ENCODE peak calls at places on chromosomes 12 and 14, in ten cellular contexts. G is Ammon's horn; C is uterus; F is CD8-positive, alpha-beta T cell; W is GM12878; Z is stimulated activated naive CD8-positive, alpha-beta T cell treated with anti-CD3 and anti-CD28 coated beads, Interleukin-15, Interleukin-2, amounts not matched to agents 100 U/mL and 50 U/mL, for 24 hours; Y is GM10248; E is hippocampal formation; V is astrocyte of the spinal cord; R is cardiac fibroblast. U is an unnamed sample.

GRCh38 chr12:41368006-41368405 is 179.9 kb downstream of the PDZRN4 start:
- DNase-seq in G (no peak), C (no peak), F (no peak), W (no peak), Z (no peak), Y (no peak), E (no peak), V (no peak), R (no peak), U (peak)

GRCh38 chr12:4567073-4567881 is 5.3 kb downstream of the DYRK4 start:
- DNase-seq in G (peak), C (no peak), F (no peak), W (peak), Z (no peak), Y (peak), E (no peak), V (no peak), R (no peak), U (no peak)

GRCh38 chr12:1692895-1693294 is 2.0 kb downstream of the ADIPOR2 start:
- DNase-seq in G (no peak), C (no peak), F (no peak), W (no peak), Z (no peak), Y (no peak), E (no peak), V (no peak), R (no peak), U (no peak)

GRCh38 chr12:93785262-93786010 is 108.3 kb downstream of the CRADD start:
- DNase-seq in G (no peak), C (peak), F (peak), W (no peak), Z (peak), Y (no peak), E (no peak), V (peak), R (peak), U (peak)

GRCh38 chr12:67714648-67715047 is 66.1 kb downstream of the DYRK2 start:
- DNase-seq in G (no peak), C (no peak), F (no peak), W (no peak), Z (no peak), Y (no peak), E (no peak), V (no peak), R (no peak), U (no peak)

GRCh38 chr12:91377456-91377855 is 194.8 kb upstream of the DCN start:
- DNase-seq in G (no peak), C (no peak), F (no peak), W (no peak), Z (no peak), Y (no peak), E (no peak), V (no peak), R (no peak), U (no peak)

GRCh38 chr14:72165151-72165715 is 233.0 kb downstream of the RGS6 start:
- DNase-seq in G (no peak), C (no peak), F (no peak), W (no peak), Z (no peak), Y (no peak), E (no peak), V (no peak), R (no peak), U (no peak)

GRCh38 chr14:65330416-65330815 is 82.1 kb upstream of the FUT8 start:
- DNase-seq in G (no peak), C (no peak), F (no peak), W (no peak), Z (no peak), Y (no peak), E (no peak), V (no peak), R (no peak), U (no peak)

GRCh38 chr12:53365245-53365904 is 14.6 kb upstream of the SP1 start:
- DNase-seq in G (no peak), C (no peak), F (no peak), W (no peak), Z (no peak), Y (no peak), E (no peak), V (no peak), R (peak), U (peak)

GRCh38 chr12:81089412-81089811 is 11.5 kb downstream of the ACSS3 start:
- DNase-seq in G (no peak), C (no peak), F (no peak), W (no peak), Z (no peak), Y (no peak), E (no peak), V (no peak), R (no peak), U (no peak)

GRCh38 chr14:89303452-89304435 is 113.3 kb downstream of the FOXN3 start:
- DNase-seq in G (peak), C (peak), F (no peak), W (peak), Z (peak), Y (peak), E (peak), V (peak), R (peak), U (no peak)

GRCh38 chr12:49674318-49674985 is 32.8 kb downstream of the FMNL3 start:
- DNase-seq in G (peak), C (no peak), F (no peak), W (no peak), Z (peak), Y (no peak), E (peak), V (peak), R (peak), U (no peak)

GRCh38 chr14:52370406-52370911 is 56.3 kb downstream of the PTGER2 start:
- DNase-seq in G (no peak), C (no peak), F (no peak), W (no peak), Z (no peak), Y (no peak), E (no peak), V (no peak), R (no peak), U (no peak)

GRCh38 chr12:53737951-53738833 is 10.9 kb upstream of the CALCOCO1 start:
- DNase-seq in G (no peak), C (no peak), F (peak), W (no peak), Z (peak), Y (no peak), E (no peak), V (no peak), R (no peak), U (no peak)

GRCh38 chr14:79136437-79137430 is 966.6 kb downstream of the NRXN3 start:
- DNase-seq in G (no peak), C (no peak), F (no peak), W (no peak), Z (no peak), Y (no peak), E (no peak), V (peak), R (no peak), U (no peak)

GRCh38 chr12:46269429-46270241 is 792 bp upstream of the SLC38A1 start:
- DNase-seq in G (peak), C (no peak), F (peak), W (no peak), Z (peak), Y (peak), E (peak), V (no peak), R (peak), U (no peak)

GRCh38 chr12:107635139-107635538 is 50.5 kb upstream of the PWP1 start:
- DNase-seq in G (no peak), C (no peak), F (no peak), W (no peak), Z (no peak), Y (no peak), E (no peak), V (peak), R (peak), U (no peak)

GRCh38 chr12:29067430-29067829 is 81.6 kb upstream of the FAR2 start:
- DNase-seq in G (peak), C (no peak), F (no peak), W (no peak), Z (no peak), Y (no peak), E (no peak), V (no peak), R (no peak), U (no peak)

GRCh38 chr12:79933580-79934264 is 1.2 kb downstream of the PPP1R12A start:
- DNase-seq in G (peak), C (no peak), F (no peak), W (no peak), Z (peak), Y (no peak), E (peak), V (peak), R (no peak), U (no peak)

GRCh38 chr12:53956251-53956887 is 1.7 kb downstream of the HOXC12 start:
- DNase-seq in G (no peak), C (no peak), F (no peak), W (no peak), Z (no peak), Y (no peak), E (no peak), V (no peak), R (no peak), U (no peak)

GRCh38 chr14:103819503-103820307 is 27.7 kb downstream of the PPP1R13B start:
- DNase-seq in G (no peak), C (peak), F (no peak), W (no peak), Z (no peak), Y (peak), E (no peak), V (no peak), R (peak), U (peak)

GRCh38 chr14:63394856-63395255 is 76.1 kb upstream of the GPHB5 start:
- DNase-seq in G (no peak), C (no peak), F (no peak), W (no peak), Z (no peak), Y (no peak), E (no peak), V (no peak), R (no peak), U (no peak)

GRCh38 chr12:43347026-43347425 is 205.0 kb downstream of the ADAMTS20 start:
- DNase-seq in G (peak), C (no peak), F (no peak), W (no peak), Z (no peak), Y (no peak), E (no peak), V (no peak), R (no peak), U (no peak)

GRCh38 chr12:132056959-132057358 is 87.2 kb downstream of the DDX51 start:
- DNase-seq in G (no peak), C (no peak), F (no peak), W (no peak), Z (no peak), Y (no peak), E (no peak), V (no peak), R (no peak), U (no peak)

GRCh38 chr12:9037431-9037830 is 48.1 kb downstream of the KLRG1 start:
- DNase-seq in G (no peak), C (no peak), F (no peak), W (no peak), Z (no peak), Y (no peak), E (no peak), V (no peak), R (no peak), U (no peak)

GRCh38 chr14:100617715-100618693 is 30.8 kb upstream of the BEGAIN start:
- DNase-seq in G (peak), C (peak), F (no peak), W (no peak), Z (no peak), Y (no peak), E (peak), V (peak), R (peak), U (no peak)

U was measured in BE2C.